ENCODE peak calls at places on chromosomes 2 and 18, in nine cellular contexts. L is GM12864, C is adrenal gland, P is cardiac muscle cell, U is mesothelial cell of epicardium, M is fibroblast of lung, N is endothelial cell, I is NB4, S is AG04450. Q is an unnamed sample.

GRCh38 chr2:106160786-106161261 is 33.3 kb downstream of the UXS1 start:
- DNase-seq in L (no peak), C (no peak), P (no peak), U (no peak), M (no peak), N (no peak), I (peak), S (no peak), Q (peak)

GRCh38 chr2:101985101-101985792 is 6.5 kb upstream of the IL1R2 start:
- DNase-seq in L (no peak), C (no peak), P (no peak), U (no peak), M (no peak), N (no peak), I (no peak), S (no peak), Q (no peak)

GRCh38 chr2:98333922-98334321 is 12.3 kb upstream of the CNGA3 start:
- DNase-seq in L (no peak), C (no peak), P (no peak), U (no peak), M (peak), N (no peak), I (no peak), S (no peak), Q (no peak)

GRCh38 chr2:105391058-105391627 is 7.7 kb downstream of the FHL2 start:
- DNase-seq in L (no peak), C (peak), P (no peak), U (no peak), M (peak), N (no peak), I (no peak), S (no peak), Q (no peak)

GRCh38 chr2:65320042-65320711 is 92.5 kb downstream of the ACTR2 start:
- DNase-seq in L (no peak), C (peak), P (no peak), U (no peak), M (peak), N (no peak), I (peak), S (peak), Q (peak)

GRCh38 chr2:43062058-43062457 is 164.3 kb downstream of the ZFP36L2 start:
- DNase-seq in L (no peak), C (no peak), P (no peak), U (no peak), M (no peak), N (no peak), I (no peak), S (no peak), Q (no peak)

GRCh38 chr2:8923173-8923572 is 80.3 kb downstream of the MBOAT2 start:
- DNase-seq in L (no peak), C (no peak), P (no peak), U (no peak), M (no peak), N (no peak), I (no peak), S (no peak), Q (no peak)

GRCh38 chr2:85914916-85915315 is 26.1 kb upstream of the ST3GAL5 start:
- DNase-seq in L (no peak), C (peak), P (no peak), U (no peak), M (no peak), N (no peak), I (no peak), S (no peak), Q (no peak)

GRCh38 chr2:42317945-42318344 is 43.1 kb downstream of the COX7A2L start:
- DNase-seq in L (no peak), C (no peak), P (no peak), U (no peak), M (no peak), N (no peak), I (no peak), S (no peak), Q (no peak)

GRCh38 chr2:241218131-241219029 is 29.9 kb downstream of the ANO7 start:
- DNase-seq in L (peak), C (no peak), P (peak), U (peak), M (peak), N (peak), I (peak), S (no peak), Q (peak)

GRCh38 chr2:225041871-225042799 is at the start of gene DOCK10:
- DNase-seq in L (no peak), C (peak), P (peak), U (no peak), M (peak), N (peak), I (peak), S (no peak), Q (peak)

GRCh38 chr2:199705538-199705937 is 145.5 kb downstream of the FTCDNL1 start:
- DNase-seq in L (no peak), C (no peak), P (no peak), U (no peak), M (no peak), N (no peak), I (no peak), S (no peak), Q (no peak)

GRCh38 chr2:144836635-144837350 is 316.9 kb upstream of the ZEB2 start:
- DNase-seq in L (no peak), C (no peak), P (no peak), U (no peak), M (peak), N (no peak), I (no peak), S (no peak), Q (no peak)

GRCh38 chr2:64035067-64035942 is 16.1 kb upstream of the VPS54 start:
- DNase-seq in L (no peak), C (no peak), P (no peak), U (no peak), M (peak), N (no peak), I (no peak), S (no peak), Q (peak)

GRCh38 chr2:4404363-4404762 is 701.0 kb downstream of the DCDC2C start:
- DNase-seq in L (no peak), C (peak), P (peak), U (no peak), M (no peak), N (no peak), I (no peak), S (no peak), Q (no peak)

GRCh38 chr2:57842531-57842930 is 204.1 kb upstream of the VRK2 start:
- DNase-seq in L (no peak), C (no peak), P (no peak), U (no peak), M (peak), N (no peak), I (no peak), S (no peak), Q (no peak)

GRCh38 chr18:79911009-79911870 is 40.2 kb downstream of the SLC66A2 start:
- DNase-seq in L (no peak), C (peak), P (no peak), U (no peak), M (no peak), N (no peak), I (no peak), S (no peak), Q (no peak)

GRCh38 chr2:240131941-240132650 is 4.0 kb downstream of the COPS9 start:
- DNase-seq in L (no peak), C (peak), P (no peak), U (no peak), M (no peak), N (no peak), I (no peak), S (no peak), Q (no peak)
- TF ChIP-seq CTCF in L (peak), C (no peak), P (peak), U (no peak), M (peak), N (peak), I (peak), S (peak), Q (no peak)

GRCh38 chr2:21928292-21928691 is 804.5 kb downstream of the TDRD15 start:
- DNase-seq in L (no peak), C (no peak), P (no peak), U (no peak), M (no peak), N (no peak), I (no peak), S (no peak), Q (no peak)
- TF ChIP-seq CTCF in L (no peak), C (no peak), P (peak), U (peak), M (peak), N (peak), I (no peak), S (peak), Q (no peak)

DNA sequence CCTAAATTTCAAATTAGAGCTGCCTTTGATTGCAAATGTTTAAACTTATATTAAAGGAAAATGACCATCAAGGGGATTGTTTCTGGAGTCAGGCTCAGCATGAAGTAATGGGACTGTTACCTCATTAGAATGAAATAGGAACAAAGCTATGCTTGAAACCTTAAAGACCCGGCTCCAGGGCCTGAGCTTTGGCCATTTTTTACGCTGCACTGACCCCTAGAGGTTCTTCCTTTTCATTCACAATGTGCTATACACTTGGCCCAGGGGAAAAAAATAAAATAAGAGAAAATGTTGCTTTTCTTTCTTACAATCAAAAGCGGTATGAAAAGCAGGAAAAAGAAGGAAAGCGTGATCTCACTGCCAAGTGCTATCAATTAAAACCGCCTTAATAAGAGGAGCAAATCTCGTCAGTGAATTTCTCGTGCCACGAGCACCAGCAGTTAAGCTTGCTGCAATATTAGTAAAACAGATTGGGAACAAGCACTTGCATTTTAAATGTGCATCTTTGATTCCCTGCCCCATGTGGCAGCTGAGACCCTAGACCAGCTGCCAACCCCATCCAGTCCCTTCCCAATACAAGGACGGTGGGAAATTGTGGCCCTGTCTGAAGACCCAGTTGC is 96.6 kb downstream of the MBD2 start:
- DNase-seq in L (no peak), C (no peak), P (peak), U (no peak), M (peak), N (peak), I (peak), S (peak), Q (peak)
- TF ChIP-seq CTCF in L (peak), C (peak), P (peak), U (peak), M (peak), N (peak), I (peak), S (peak), Q (peak)

DNA sequence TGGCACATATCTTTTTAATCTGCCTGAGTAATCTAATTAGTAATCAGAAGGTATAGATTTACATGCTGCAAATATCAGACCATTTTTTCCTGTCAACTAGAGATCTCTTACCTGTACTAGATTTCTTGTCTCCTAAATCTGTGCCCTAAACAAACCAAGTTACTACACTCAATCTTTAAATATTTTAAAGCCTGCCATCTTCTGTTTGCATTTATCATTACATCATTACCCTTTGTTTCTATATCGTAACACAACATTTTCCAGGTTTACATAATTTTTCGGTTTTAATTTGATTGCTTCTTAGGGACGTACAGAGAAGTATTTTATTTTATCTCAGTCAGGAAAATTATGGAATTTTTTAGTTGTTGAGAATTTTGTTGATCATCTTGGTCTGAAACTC is 25.7 kb downstream of the PSMA8 start:
- DNase-seq in L (no peak), C (no peak), P (no peak), U (no peak), M (no peak), N (no peak), I (peak), S (no peak), Q (no peak)
- TF ChIP-seq CTCF in L (no peak), C (no peak), P (peak), U (no peak), M (no peak), N (no peak), I (no peak), S (no peak), Q (peak)

DNA sequence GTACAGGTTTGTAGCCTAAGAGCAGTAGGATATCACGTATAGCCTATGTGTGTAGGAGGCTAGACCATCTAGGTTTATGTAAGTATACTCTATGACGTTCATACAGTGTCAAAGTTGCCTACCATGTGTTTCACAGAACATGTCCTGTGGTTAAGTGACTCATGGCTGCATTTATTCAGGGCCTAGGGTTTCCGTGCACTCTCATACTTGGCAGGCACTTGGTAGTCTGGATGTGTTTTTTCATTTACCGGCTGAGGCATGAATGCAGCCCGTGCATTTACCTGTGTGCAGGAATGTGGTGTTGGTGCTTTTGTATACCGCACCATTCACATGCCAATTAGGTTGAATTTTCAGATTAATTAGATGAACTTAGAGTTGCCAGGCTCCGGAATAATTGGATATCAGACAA is 43.4 kb downstream of the MYL12B start:
- DNase-seq in L (no peak), C (no peak), P (no peak), U (no peak), M (peak), N (no peak), I (peak), S (peak), Q (peak)
- TF ChIP-seq CTCF in L (no peak), C (no peak), P (no peak), U (no peak), M (no peak), N (no peak), I (no peak), S (no peak), Q (no peak)